ENCODE peak calls at places on chromosomes 16 and 17, in six cellular contexts. N, H, Z, S, J and O are unnamed samples. For H3K9me2, the result is how much of the 10 kb centered on the place peaks cover.

GRCh38 chr17:75034236-75034908 is 12.4 kb downstream of the ATP5PD start:
- DNase-seq in N (peak), H (peak), Z (peak), S (peak), J (peak), O (peak)

GRCh38 chr16:24737391-24737871 is 8.0 kb downstream of the TNRC6A start:
- DNase-seq in N (no peak), H (no peak), Z (peak), S (peak), J (no peak), O (no peak)

GRCh38 chr16:22326771-22327445 is 29.7 kb downstream of the POLR3E start:
- DNase-seq in N (no peak), H (no peak), Z (no peak), S (no peak), J (no peak), O (no peak)

GRCh38 chr17:79625706-79626105 is 14.9 kb upstream of the RBFOX3 start:
- DNase-seq in N (no peak), H (no peak), Z (no peak), S (no peak), J (no peak), O (no peak)

GRCh38 chr17:83185023-83186002 is 105.9 kb downstream of the METRNL start:
- DNase-seq in N (no peak), H (no peak), Z (no peak), S (no peak), J (no peak), O (no peak)

GRCh38 chr17:32117399-32117798 is 24.9 kb upstream of the RHOT1 start:
- DNase-seq in N (no peak), H (no peak), Z (no peak), S (no peak), J (no peak), O (no peak)

GRCh38 chr17:47869114-47869513 is 18.2 kb upstream of the SP6 start:
- DNase-seq in N (no peak), H (no peak), Z (no peak), S (no peak), J (peak), O (no peak)

GRCh38 chr17:75832652-75833400 is 11.4 kb downstream of the UNC13D start:
- DNase-seq in N (no peak), H (peak), Z (no peak), S (no peak), J (peak), O (no peak)

GRCh38 chr17:77914440-77915254 is 43.9 kb upstream of the TNRC6C start:
- DNase-seq in N (no peak), H (peak), Z (no peak), S (no peak), J (peak), O (peak)

GRCh38 chr17:9291912-9292562 is 270.7 kb downstream of the NTN1 start:
- DNase-seq in N (no peak), H (peak), Z (peak), S (peak), J (peak), O (peak)

GRCh38 chr17:59753522-59754467 is 46.3 kb downstream of the VMP1 start:
- DNase-seq in N (peak), H (peak), Z (peak), S (peak), J (peak), O (peak)

GRCh38 chr17:48307814-48308411 is 122.1 kb downstream of the SKAP1 start:
- DNase-seq in N (peak), H (peak), Z (peak), S (peak), J (peak), O (peak)

DNA sequence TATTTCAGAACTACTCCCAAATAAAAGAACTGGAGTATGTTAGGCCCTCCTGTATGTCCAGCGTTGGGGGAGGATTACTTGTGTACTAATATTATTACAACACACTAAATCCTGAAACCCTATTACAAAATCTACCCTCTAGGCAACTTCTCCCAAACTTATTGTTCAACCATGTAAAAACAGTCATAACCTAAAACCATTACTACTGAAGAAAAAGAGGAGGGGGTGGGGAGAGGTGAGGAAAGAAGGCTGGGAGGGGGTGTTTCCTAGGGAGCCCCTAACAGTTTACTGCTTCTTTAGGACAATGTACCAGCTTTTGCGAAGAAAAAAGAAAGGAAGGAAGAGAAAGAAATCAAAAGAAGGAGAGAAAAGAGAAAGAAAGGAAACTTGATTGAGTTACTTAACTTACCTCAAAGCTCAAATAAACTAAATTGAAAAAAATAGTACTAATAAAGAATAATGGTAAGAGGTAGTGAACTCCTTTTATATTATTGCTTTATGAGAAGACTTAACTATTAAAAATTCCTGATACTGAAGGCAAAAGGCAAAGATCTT is 2.3 kb downstream of the SALL1 start:
- DNase-seq in N (no peak), H (no peak), Z (peak), S (no peak), J (no peak), O (no peak)
- H3K27ac ChIP-seq in N (no peak), H (no peak), Z (peak), S (no peak), J (no peak), O (peak)

DNA sequence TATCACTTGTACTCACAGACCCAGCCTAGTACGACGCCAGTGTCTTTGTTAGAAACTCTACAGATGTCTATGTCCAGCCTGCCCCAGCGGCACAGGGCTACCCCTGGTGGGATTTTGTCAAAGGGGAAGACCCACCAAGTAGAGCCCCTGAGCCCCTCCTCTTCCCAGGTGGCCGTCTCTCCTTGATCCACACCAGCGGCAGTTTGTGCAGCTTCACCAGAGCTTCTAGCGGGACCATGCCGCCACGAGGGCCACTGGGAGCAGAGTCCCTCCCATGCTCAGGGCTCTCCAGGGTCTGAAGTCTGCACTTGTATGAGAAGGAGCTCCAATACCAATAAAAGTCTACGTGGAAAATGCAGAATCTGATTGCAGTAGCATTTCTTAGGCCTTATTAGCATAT is 157.1 kb downstream of the RPTOR start:
- DNase-seq in N (no peak), H (no peak), Z (no peak), S (no peak), J (no peak), O (no peak)
- H3K9me2 ChIP-seq in N (under half), H (under half), Z (under half), S (under half), J (under half), O (under half)

DNA sequence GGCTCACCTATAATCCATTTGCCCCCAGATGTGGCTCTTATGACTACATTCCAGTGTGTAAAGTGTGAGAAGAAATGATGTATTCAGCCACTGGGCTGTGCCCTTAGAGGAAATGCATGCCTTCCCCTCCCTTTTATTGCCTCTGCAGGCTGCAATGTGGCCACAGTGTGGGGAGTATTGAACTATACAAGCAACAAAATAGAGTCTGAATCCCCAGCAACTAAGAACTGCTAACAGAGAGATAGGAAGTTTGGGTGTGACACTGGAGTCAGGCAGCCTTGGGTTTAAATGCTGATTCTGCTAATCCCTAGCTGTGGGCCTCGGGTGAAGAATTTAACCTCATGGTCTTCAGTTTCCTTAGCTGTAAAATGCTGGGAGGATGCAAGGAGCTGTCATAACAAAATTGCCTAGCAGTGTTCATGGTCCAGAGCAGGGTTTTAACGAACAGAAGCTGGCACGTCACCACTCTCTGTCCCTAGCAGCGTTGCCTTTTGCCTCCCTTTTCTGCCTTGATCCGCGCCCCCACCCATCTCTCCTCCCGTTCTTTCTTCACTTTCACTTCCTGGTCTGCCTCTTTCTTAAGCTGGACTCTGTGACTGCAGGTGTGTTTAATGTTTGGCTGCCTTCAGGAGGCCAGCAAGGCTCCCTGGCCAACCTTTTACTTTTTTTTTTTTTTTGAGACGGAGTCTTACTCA is 50.4 kb downstream of the KPNA2 start:
- DNase-seq in N (peak), H (peak), Z (no peak), S (no peak), J (peak), O (peak)
- H3K27ac ChIP-seq in N (peak), H (peak), Z (no peak), S (no peak), J (no peak), O (peak)

DNA sequence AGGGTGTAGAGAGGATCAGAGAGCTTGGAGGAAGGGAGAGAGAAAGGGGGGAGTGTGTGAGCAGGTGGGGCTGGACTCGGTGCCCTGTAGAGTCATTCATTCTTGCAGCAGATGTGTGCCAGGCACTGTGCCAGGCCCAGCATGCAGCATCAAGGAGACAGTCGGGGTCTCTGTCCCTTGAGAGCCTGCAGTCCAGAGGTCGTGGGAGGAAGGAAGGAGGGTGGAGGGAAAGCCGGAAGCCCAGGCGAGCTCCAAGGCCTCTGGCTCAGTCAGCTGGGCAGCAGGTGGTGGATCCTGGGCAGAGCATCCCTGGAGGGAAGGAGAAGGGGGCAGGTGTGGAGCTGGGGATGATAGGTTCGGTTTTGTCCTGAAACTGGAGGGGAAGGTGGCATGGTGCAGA is 27.5 kb downstream of the EPN2 start:
- DNase-seq in N (no peak), H (no peak), Z (no peak), S (no peak), J (no peak), O (no peak)
- H3K9me2 ChIP-seq in N (under half), H (under half), Z (under half), S (under half), J (under half), O (under half)

DNA sequence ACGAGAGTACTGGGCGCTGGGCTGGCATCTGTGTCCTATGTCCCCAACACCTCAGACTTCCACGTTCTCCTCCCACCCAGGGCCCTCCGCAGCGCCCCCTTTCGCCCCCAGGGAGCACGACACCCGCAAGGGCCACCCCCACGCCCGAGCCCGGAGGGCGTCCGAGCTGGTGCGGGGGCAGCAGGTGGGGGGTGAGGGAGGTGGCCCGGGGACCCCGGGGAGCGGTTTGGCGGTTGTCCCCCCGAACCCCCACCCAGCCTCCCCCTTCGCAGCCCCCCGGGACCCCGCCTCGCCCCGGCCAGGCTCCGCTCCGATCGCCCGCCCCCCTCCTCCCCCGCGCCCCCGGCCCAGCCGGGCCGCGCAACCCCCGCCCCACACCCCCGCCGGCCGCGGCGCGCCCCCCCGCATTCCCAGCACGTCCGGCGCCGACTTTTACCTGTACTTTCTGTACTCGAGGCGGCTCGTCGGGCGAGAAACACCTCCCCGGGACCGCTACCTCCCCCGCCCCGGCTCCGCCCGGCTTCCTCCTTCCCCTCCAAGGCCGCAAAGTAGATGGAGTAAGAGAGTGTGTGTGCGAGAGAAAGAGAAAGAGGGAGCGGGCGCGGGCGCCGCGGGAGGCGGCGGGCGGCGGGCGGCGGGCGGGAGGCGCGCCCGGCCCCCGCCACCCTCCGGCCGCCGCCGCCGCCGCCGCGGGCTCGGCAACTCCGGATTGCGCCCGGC is 897 bp downstream of the CDYL2 start:
- DNase-seq in N (no peak), H (peak), Z (peak), S (peak), J (peak), O (peak)
- H3K27ac ChIP-seq in N (no peak), H (no peak), Z (no peak), S (no peak), J (no peak), O (no peak)

DNA sequence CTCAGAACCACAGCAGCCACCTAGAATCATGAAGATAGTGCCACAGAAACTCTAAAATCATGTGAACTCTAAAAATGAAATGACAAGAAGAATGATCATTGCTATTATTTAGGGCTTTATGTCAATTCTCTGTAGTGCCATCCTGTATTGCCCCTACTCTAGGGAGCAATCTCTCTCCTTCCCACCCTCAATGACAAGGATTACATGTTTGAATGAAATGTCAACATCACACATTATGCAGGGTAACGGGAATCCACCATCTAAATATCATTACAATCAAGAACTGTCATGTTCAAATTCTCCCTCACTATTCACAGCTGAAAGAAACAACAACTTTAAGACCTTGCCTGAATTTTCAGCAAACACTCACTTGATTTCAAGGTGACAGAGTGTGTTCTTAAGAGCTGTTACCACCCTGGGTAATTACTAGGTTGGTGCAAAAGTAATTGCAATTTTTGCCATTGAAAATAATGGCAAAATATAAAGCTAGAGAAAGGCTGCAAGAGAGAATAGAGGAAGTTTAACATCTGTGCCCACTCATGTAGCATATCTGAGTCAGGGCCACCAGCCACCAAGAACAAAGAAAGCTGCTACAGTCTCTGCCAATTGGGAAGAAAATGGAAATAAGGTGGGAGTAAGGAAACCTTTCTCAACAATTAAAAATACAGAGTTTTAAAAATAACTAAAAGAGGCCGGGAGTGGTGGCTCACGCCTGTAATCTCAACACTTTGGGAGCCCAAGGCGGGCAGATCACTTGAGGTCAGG is 112.8 kb upstream of the PSMD7 start:
- DNase-seq in N (no peak), H (no peak), Z (no peak), S (no peak), J (no peak), O (no peak)
- H3K9me2 ChIP-seq in N (under half), H (under half), Z (under half), S (under half), J (under half), O (under half)

DNA sequence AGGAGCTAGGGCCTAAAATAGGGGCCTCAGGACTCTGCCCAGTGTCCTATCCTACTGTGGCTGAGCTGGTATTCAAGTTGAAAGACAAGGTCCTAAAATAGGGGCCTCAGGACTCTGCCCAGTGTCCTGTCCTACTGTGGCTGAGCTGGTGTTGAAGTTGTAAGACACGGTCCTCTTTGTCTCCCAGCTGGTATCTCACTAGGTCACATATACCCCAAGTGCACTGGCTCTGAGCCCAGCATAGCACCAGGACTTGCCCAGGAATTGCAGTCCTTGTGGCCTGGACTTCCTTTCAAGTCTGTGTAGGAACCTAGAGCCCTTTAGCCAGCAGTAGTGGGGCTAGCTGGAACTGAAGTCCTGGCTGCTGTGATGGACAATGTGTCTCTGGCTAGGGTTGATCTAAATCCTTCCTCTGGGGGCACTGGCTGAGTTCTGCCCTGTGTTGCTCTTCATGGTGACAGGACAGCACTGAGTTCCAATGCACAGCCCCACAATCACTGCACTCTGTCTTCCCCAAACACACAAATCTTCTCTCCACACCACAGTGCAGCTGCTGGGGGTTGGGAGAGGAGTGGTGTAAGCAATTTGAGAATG is 260.5 kb downstream of the HAPSTR1 start:
- DNase-seq in N (no peak), H (no peak), Z (no peak), S (no peak), J (no peak), O (no peak)
- H3K27ac ChIP-seq in N (no peak), H (no peak), Z (no peak), S (no peak), J (no peak), O (no peak)

GRCh38 chr16:88440111-88440510 is 13.0 kb upstream of the ZFPM1 start:
- DNase-seq in N (no peak), H (no peak), Z (no peak), S (no peak), J (no peak), O (no peak)

GRCh38 chr16:88438084-88438870 is 14.8 kb upstream of the ZFPM1 start:
- DNase-seq in N (no peak), H (no peak), Z (no peak), S (no peak), J (no peak), O (no peak)

GRCh38 chr16:88439016-88439415 is 14.1 kb upstream of the ZFPM1 start:
- DNase-seq in N (no peak), H (no peak), Z (no peak), S (no peak), J (no peak), O (no peak)

GRCh38 chr16:88440686-88441405 is 12.2 kb upstream of the ZFPM1 start:
- DNase-seq in N (no peak), H (no peak), Z (no peak), S (no peak), J (no peak), O (no peak)

GRCh38 chr16:88439706-88440105 is 13.4 kb upstream of the ZFPM1 start:
- DNase-seq in N (no peak), H (no peak), Z (no peak), S (no peak), J (no peak), O (no peak)
- H3K9me2 ChIP-seq in N (under half), H (under half), Z (under half), S (under half), J (under half), O (under half)

DNA sequence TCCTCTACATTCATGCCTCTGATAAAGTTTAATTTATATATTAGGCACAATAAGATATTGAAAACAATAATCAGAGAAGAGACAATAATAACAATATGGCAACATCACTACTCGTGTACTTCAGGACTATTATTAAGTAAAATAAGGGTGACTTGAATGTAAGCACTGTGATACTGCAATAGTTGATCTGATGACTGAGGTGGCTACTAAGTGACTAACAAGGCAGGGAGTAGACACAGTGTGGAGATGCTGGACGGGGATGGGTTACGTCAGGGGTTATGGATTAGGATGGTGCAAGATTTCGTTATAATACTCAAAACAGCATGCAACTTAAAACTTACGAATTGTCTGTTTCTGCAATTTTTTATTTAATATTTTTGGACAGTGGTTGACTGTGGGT is 32.5 kb downstream of the CYLD start:
- DNase-seq in N (no peak), H (no peak), Z (no peak), S (no peak), J (no peak), O (no peak)
- H3K27ac ChIP-seq in N (no peak), H (no peak), Z (no peak), S (no peak), J (no peak), O (no peak)

DNA sequence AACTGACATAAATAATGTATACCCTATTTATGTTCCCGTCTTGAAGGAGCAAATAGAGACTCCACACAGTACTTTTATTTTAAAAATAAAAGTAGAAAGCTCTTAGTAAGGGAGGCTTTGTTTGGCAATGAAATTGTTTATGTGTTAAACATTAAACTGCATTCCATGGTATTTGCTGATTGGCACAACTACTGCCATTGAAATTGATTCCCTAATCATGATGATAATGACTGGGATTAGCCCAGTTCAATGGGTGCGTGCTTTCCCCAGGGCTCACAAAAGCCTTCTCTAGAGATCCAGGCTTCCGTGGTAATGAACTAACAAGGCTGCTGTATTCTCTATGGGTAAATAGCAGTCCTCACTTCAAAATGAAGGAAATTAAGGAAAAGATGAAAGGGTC is 67.5 kb downstream of the GPRC5B start:
- DNase-seq in N (no peak), H (no peak), Z (no peak), S (no peak), J (no peak), O (no peak)
- H3K9me2 ChIP-seq in N (under half), H (under half), Z (under half), S (under half), J (under half), O (under half)